ENCODE peak calls at places on chromosomes 2 and 18, in four cellular contexts. O is neuronal stem cell, R is NCI-H2171 treated with DMSO at 0.1 percent for 48 hours, B is skeletal muscle cell. I is an unnamed sample.

GRCh38 chr2:218123986-218124385 is 1.8 kb upstream of the CXCR2 start:
- DNase-seq in O (no peak), B (no peak), R (no peak), I (no peak)

GRCh38 chr2:182129188-182129707 is 143.6 kb downstream of the PPP1R1C start:
- DNase-seq in R (no peak), B (no peak), O (no peak), I (no peak)

GRCh38 chr2:96546797-96547196 is 10.2 kb downstream of the ARID5A start:
- DNase-seq in B (no peak), R (no peak), O (no peak), I (no peak)

GRCh38 chr2:56444339-56444738 is 260.5 kb downstream of the CCDC85A start:
- DNase-seq in B (peak), R (peak), O (no peak), I (peak)

GRCh38 chr2:203840816-203841215 is 26.8 kb upstream of the CTLA4 start:
- DNase-seq in O (no peak), R (no peak), B (no peak), I (no peak)

GRCh38 chr2:64405476-64406406 is 48.2 kb upstream of the LGALSL start:
- DNase-seq in B (peak), R (peak), O (no peak), I (peak)

GRCh38 chr2:85656468-85656867 is 11.5 kb downstream of the SFTPB start:
- DNase-seq in B (no peak), R (no peak), O (no peak), I (peak)

GRCh38 chr2:234187646-234188174 is 137.2 kb downstream of the SPP2 start:
- DNase-seq in B (no peak), R (no peak), O (no peak), I (no peak)

GRCh38 chr2:36445191-36445590 is 89.6 kb downstream of the CRIM1 start:
- DNase-seq in O (no peak), B (no peak), R (no peak), I (peak)

GRCh38 chr2:129764376-129765325 is 214.8 kb upstream of the RAB6C start:
- DNase-seq in R (no peak), O (no peak), B (no peak), I (no peak)

GRCh38 chr2:160061533-160062282 is 707 bp downstream of the PLA2R1 start:
- DNase-seq in O (no peak), B (no peak), R (no peak), I (no peak)

GRCh38 chr2:157055660-157056199 is 201.8 kb upstream of the GALNT5 start:
- DNase-seq in O (no peak), R (peak), B (no peak), I (peak)

GRCh38 chr2:184596819-184597411 is 1.4 kb upstream of the ZNF804A start:
- DNase-seq in B (peak), R (no peak), O (peak), I (peak)

GRCh38 chr2:186064507-186064906 is 325.9 kb downstream of the FSIP2 start:
- DNase-seq in B (no peak), O (no peak), R (no peak), I (no peak)

GRCh38 chr18:44876749-44877148 is 196.1 kb downstream of the SETBP1 start:
- DNase-seq in R (no peak), O (no peak), B (no peak), I (no peak)

GRCh38 chr18:54906636-54907180 is 52.6 kb downstream of the CCDC68 start:
- DNase-seq in R (no peak), B (no peak), O (no peak), I (no peak)

GRCh38 chr2:54432181-54433020 is 23.7 kb upstream of the SPTBN1 start:
- DNase-seq in O (no peak), B (no peak), R (no peak), I (no peak)

I was measured in kidney tubule cell.